ENCODE peak calls at places on chromosome 11, in five cellular contexts. J, N, P, I and Y are unnamed samples.

GRCh38 chr11:87374206-87374793 is 336.6 kb downstream of the TMEM135 start:
- DNase-seq in J (no peak), N (no peak), P (no peak), I (no peak), Y (no peak)

GRCh38 chr11:44609028-44609782 is 43.7 kb downstream of the CD82 start:
- DNase-seq in J (no peak), N (no peak), P (peak; percentile 92), I (no peak), Y (no peak)

GRCh38 chr11:35260342-35260985 is 121.5 kb downstream of the CD44 start:
- DNase-seq in J (no peak), N (no peak), P (no peak), I (no peak), Y (no peak)

GRCh38 chr11:26841818-26842457 is 120.1 kb upstream of the SLC5A12 start:
- DNase-seq in J (no peak), N (no peak), P (no peak), I (no peak), Y (no peak)

GRCh38 chr11:78228467-78228866 is 39.7 kb downstream of the USP35 start:
- DNase-seq in J (no peak), N (no peak), P (peak; percentile 51), I (no peak), Y (peak; percentile 52)

GRCh38 chr11:6656936-6657335 is 1.3 kb upstream of the DCHS1 start:
- DNase-seq in J (no peak), N (no peak), P (no peak), I (peak; percentile 43), Y (no peak)

GRCh38 chr11:114052160-114052559 is 7.4 kb upstream of the ZBTB16 start:
- DNase-seq in J (no peak), N (peak; percentile 86), P (no peak), I (no peak), Y (no peak)

GRCh38 chr11:47675851-47676250 is 33.5 kb upstream of the MTCH2 start:
- DNase-seq in J (no peak), N (no peak), P (no peak), I (no peak), Y (no peak)

GRCh38 chr11:115920087-115920461 is 415.9 kb upstream of the CADM1 start:
- DNase-seq in J (no peak), N (no peak), P (no peak), I (no peak), Y (no peak)

GRCh38 chr11:125344846-125345705 is 151.0 kb downstream of the FEZ1 start:
- DNase-seq in J (no peak), N (peak; percentile 59), P (no peak), I (no peak), Y (no peak)

GRCh38 chr11:1281974-1282365 is 27.5 kb downstream of the TOLLIP start:
- DNase-seq in J (no peak), N (no peak), P (no peak), I (no peak), Y (no peak)

GRCh38 chr11:28833670-28834069 is 725.5 kb downstream of the METTL15 start:
- DNase-seq in J (no peak), N (no peak), P (no peak), I (no peak), Y (no peak)

GRCh38 chr11:69696749-69697488 is 6.9 kb downstream of the FGF19 start:
- DNase-seq in J (no peak), N (peak; percentile 48), P (no peak), I (no peak), Y (no peak)

GRCh38 chr11:48150213-48150612 is 66.4 kb upstream of the OR4B1 start:
- DNase-seq in J (no peak), N (no peak), P (no peak), I (no peak), Y (no peak)

GRCh38 chr11:57325735-57326048 is 940 bp upstream of the TNKS1BP1 start:
- DNase-seq in J (peak; percentile 80), N (peak; percentile 83), P (no peak), I (no peak), Y (no peak)

GRCh38 chr11:117096140-117096972 is 1.9 kb downstream of the SIK3 start:
- DNase-seq in J (no peak), N (no peak), P (peak; percentile 77), I (peak; percentile 51), Y (peak; percentile 53)

GRCh38 chr11:72613977-72614376 is 60.2 kb downstream of the PDE2A start:
- DNase-seq in J (no peak), N (no peak), P (peak; percentile 13), I (no peak), Y (peak; percentile 86)

GRCh38 chr11:3950996-3951662 is 95.7 kb downstream of the STIM1 start:
- DNase-seq in J (no peak), N (no peak), P (no peak), I (no peak), Y (no peak)

GRCh38 chr11:128310676-128311445 is 276.5 kb downstream of the ETS1 start:
- DNase-seq in J (no peak), N (no peak), P (no peak), I (no peak), Y (no peak)

GRCh38 chr11:62146476-62147200 is 22.8 kb downstream of the INCENP start:
- DNase-seq in J (peak; percentile 22), N (no peak), P (no peak), I (no peak), Y (no peak)

GRCh38 chr11:107477820-107478219 is 20.2 kb upstream of the CWF19L2 start:
- DNase-seq in J (no peak), N (no peak), P (no peak), I (no peak), Y (no peak)

GRCh38 chr11:105719073-105719846 is 109.4 kb downstream of the GRIA4 start:
- DNase-seq in J (no peak), N (no peak), P (peak; percentile 35), I (no peak), Y (no peak)

GRCh38 chr11:83064011-83064410 is 7.7 kb downstream of the RAB30 start:
- DNase-seq in J (no peak), N (no peak), P (no peak), I (no peak), Y (no peak)

GRCh38 chr11:18245396-18245795 is 3.1 kb downstream of the SAA2 start:
- DNase-seq in J (no peak), N (no peak), P (no peak), I (no peak), Y (no peak)

GRCh38 chr11:73225001-73225686 is 7.1 kb downstream of the P2RY2 start:
- DNase-seq in J (no peak), N (peak; percentile 39), P (no peak), I (no peak), Y (no peak)

DNA sequence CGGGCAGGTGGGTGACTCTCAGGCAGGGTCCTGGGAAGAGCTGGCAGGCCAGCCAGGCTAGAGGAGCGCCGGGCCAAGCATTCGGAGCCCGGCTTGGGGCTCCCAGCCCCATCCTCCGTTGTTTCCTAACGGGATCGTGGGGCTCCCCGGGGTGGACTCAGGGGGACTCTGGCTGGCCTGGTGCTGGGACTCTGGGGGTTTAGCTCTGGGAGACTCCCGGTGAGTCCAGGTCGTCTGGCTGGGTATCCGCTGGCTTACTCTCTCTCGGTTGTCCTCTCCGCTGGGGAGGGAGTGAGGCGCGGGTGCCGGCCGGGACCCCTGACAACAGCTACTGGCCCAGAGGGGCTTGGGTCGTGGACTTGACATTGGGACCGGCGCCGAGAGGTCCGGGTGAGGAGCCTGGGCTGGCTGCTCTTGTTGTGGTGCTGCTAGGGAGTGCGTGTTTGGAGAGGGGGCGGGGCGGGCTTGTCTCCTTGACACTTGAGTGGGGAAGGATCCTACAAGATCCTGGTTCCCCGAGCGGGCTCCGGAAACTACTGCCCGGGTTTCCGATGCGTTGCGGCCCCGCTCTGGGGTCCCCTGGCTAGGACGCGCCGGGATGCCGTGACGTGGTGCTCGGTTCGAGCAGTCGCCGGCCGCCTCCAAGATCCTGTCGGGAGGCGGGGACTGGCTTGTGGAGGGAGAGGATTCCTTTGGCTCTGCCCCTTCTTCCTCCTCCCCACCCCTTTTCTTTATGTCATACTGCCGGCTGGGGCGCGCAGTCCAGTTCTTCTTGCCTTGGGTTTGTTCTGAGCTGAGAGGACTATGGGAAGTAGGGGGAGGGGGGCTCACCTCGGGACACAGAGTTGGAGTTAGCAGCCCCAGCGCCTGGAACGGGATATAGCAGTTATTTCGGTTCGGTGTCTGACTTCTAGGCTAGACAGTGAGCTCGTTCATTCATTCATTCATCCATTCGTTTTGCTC is 585 bp downstream of the EMSY start:
- DNase-seq in J (peak; percentile 66), N (peak; percentile 87), P (no peak), I (peak; percentile 78), Y (peak; percentile 32)
- TF ChIP-seq POLR2AphosphoS5 in J (peak; percentile 68), N (peak; percentile 44), P (no peak), I (peak; percentile 65), Y (no peak)

GRCh38 chr11:10858505-10859360 is 880 bp upstream of the ZBED5 start:
- DNase-seq in J (peak; percentile 65), N (peak; percentile 84), P (peak; percentile 11), I (peak; percentile 76), Y (no peak)

GRCh38 chr11:10855295-10855694 is 2.6 kb downstream of the ZBED5 start:
- DNase-seq in J (no peak), N (no peak), P (no peak), I (no peak), Y (no peak)

GRCh38 chr11:10861047-10861446 is 3.2 kb upstream of the ZBED5 start:
- DNase-seq in J (no peak), N (no peak), P (no peak), I (no peak), Y (no peak)

GRCh38 chr11:10856689-10857603 is 907 bp downstream of the ZBED5 start:
- DNase-seq in J (peak; percentile 27), N (peak; percentile 77), P (peak; percentile 15), I (no peak), Y (no peak)

GRCh38 chr11:10857604-10858504 is at the start of gene ZBED5:
- DNase-seq in J (peak; percentile 99), N (peak; percentile 99), P (peak; percentile 90), I (peak; percentile 92), Y (peak; percentile 69)
- TF ChIP-seq POLR2AphosphoS5 in J (peak; percentile 98), N (peak; percentile 99), P (peak; percentile 83), I (peak; percentile 87), Y (peak; percentile 60)

GRCh38 chr11:130871616-130872015 is 44.7 kb downstream of the SNX19 start:
- DNase-seq in J (no peak), N (no peak), P (no peak), I (no peak), Y (no peak)

GRCh38 chr11:130872513-130872912 is 43.8 kb downstream of the SNX19 start:
- DNase-seq in J (no peak), N (no peak), P (no peak), I (no peak), Y (no peak)

GRCh38 chr11:130873766-130874165 is 42.5 kb downstream of the SNX19 start:
- DNase-seq in J (no peak), N (no peak), P (no peak), I (no peak), Y (no peak)

GRCh38 chr11:130872961-130873360 is 43.3 kb downstream of the SNX19 start:
- DNase-seq in J (no peak), N (no peak), P (no peak), I (no peak), Y (no peak)

DNA sequence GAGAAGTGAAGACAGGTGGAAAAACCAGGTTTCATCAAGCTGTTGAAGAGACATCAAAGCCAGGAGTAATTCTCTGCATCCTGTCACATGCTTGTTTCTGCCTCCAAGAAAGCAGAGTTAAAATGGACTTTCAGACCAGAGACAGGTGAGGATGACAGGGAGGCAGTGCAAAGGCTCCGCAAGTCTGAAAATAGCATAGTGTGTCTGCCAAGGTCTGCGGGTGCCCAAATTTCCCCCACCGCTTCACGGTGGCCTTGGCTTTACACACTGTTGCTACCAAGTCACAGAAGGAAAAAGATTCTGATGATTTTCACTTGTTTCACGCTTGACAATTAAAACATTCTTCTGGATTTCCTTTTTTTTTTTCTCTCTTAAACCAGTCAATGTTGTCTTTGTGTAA is 44.2 kb downstream of the SNX19 start:
- DNase-seq in J (no peak), N (no peak), P (no peak), I (no peak), Y (no peak)
- TF ChIP-seq POLR2AphosphoS5 in J (no peak), N (no peak), P (no peak), I (no peak), Y (no peak)

GRCh38 chr11:13923716-13924650 is 38.5 kb upstream of the SPON1 start:
- DNase-seq in J (no peak), N (no peak), P (peak; percentile 2), I (no peak), Y (no peak)
- TF ChIP-seq POLR2AphosphoS5 in J (no peak), N (no peak), P (no peak), I (no peak), Y (no peak)